ENCODE peak calls at places on chromosomes 5 and 9, in four cellular contexts. H is fibroblast of mammary gland, F is cardiac fibroblast, U is H1. V is an unnamed sample.

GRCh38 chr5:160287378-160288051 is 24.8 kb downstream of the CCNJL start:
- DNase-seq in H (no peak), F (peak), U (peak), V (peak)

GRCh38 chr9:17236147-17236546 is 101.3 kb downstream of the CNTLN start:
- DNase-seq in H (no peak), F (no peak), U (no peak), V (no peak)

GRCh38 chr5:32330126-32330971 is 17.6 kb upstream of the MTMR12 start:
- DNase-seq in H (no peak), F (no peak), U (no peak), V (peak)

GRCh38 chr5:170296935-170297588 is 515 bp downstream of the LCP2 start:
- DNase-seq in H (no peak), F (no peak), U (no peak), V (no peak)

GRCh38 chr5:6718161-6718681 is 5.0 kb downstream of the TENT4A start:
- DNase-seq in H (no peak), F (no peak), U (no peak), V (no peak)

GRCh38 chr9:9612270-9612669 is 1000.5 kb downstream of the PTPRD start:
- DNase-seq in H (no peak), F (no peak), U (no peak), V (no peak)

GRCh38 chr5:77770293-77771005 is 5.7 kb downstream of the TBCA start:
- DNase-seq in H (no peak), F (no peak), U (no peak), V (peak)

GRCh38 chr5:134114886-134115805 is 665 bp downstream of the TCF7 start:
- DNase-seq in H (no peak), F (no peak), U (peak), V (no peak)

GRCh38 chr9:33431420-33431819 is 16.0 kb downstream of the AQP3 start:
- DNase-seq in H (no peak), F (no peak), U (no peak), V (no peak)
- H3K4me3 ChIP-seq in H (no peak), F (no peak), U (no peak), V (no peak)

DNA sequence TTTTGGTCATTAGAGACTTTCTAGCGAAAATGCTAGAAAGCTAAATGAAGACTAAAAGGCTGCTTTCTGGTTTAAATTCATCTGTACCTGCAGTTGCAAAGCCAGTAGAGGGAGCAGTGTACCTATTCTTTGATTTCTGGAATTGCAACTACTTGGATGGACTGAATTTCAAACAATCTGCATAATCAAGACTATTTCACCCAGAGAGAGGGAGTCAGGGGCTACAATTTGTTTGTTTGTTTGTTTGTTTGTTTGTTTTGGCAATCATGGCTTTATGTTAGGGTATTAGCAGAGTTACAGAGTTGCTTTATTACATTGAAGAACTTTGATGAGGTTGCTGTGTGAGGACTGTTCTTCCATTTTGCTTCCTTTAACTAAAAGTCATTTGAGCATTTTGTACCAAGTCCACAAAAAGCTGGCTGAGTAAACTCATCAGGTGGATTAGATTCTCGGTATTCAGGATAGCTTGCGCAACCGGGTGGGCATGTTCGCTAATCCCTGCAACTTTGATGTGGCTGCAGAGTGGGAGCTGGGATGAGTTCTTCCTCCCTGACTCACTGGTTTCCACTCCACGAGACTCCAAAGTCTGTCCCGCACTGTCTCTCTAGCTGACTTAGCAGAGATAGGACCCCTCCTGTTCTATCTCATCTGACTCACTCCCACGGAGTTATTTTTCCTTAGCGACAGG is 80.0 kb upstream of the TUT7 start:
- DNase-seq in H (peak), F (peak), U (no peak), V (peak)
- TF ChIP-seq CTCF in H (peak), F (peak), U (peak), V (peak)

GRCh38 chr5:139470821-139471300 is at the start of gene SMIM33:
- DNase-seq in H (no peak), F (no peak), U (no peak), V (no peak)
- H3K4me3 ChIP-seq in H (no peak), F (no peak), U (no peak), V (no peak)

GRCh38 chr5:169219351-169219750 is 81.6 kb downstream of the SLIT3 start:
- DNase-seq in H (no peak), F (no peak), U (no peak), V (no peak)
- TF ChIP-seq CTCF in H (no peak), F (no peak), U (no peak), V (no peak)

GRCh38 chr5:4700082-4700481 is 440.0 kb upstream of the ADAMTS16 start:
- DNase-seq in H (peak), F (no peak), U (peak), V (peak)
- H3K4me3 ChIP-seq in H (no peak), F (no peak), U (no peak), V (no peak)

GRCh38 chr9:93869863-93870262 is 85.3 kb downstream of the BARX1 start:
- DNase-seq in H (no peak), F (no peak), U (no peak), V (no peak)
- TF ChIP-seq CTCF in H (no peak), F (no peak), U (no peak), V (no peak)

GRCh38 chr5:16759147-16759800 is 142.5 kb upstream of the RETREG1 start:
- DNase-seq in H (no peak), F (no peak), U (no peak), V (no peak)
- H3K4me3 ChIP-seq in H (no peak), F (no peak), U (no peak), V (no peak)

GRCh38 chr5:167554564-167555254 is 736.7 kb upstream of the WWC1 start:
- DNase-seq in H (no peak), F (no peak), U (no peak), V (no peak)

GRCh38 chr5:167552356-167552755 is 739.1 kb upstream of the WWC1 start:
- DNase-seq in H (no peak), F (no peak), U (no peak), V (no peak)

GRCh38 chr5:167555771-167556170 is 735.7 kb upstream of the WWC1 start:
- DNase-seq in H (no peak), F (no peak), U (no peak), V (no peak)
- TF ChIP-seq CTCF in H (no peak), F (no peak), U (no peak), V (no peak)

DNA sequence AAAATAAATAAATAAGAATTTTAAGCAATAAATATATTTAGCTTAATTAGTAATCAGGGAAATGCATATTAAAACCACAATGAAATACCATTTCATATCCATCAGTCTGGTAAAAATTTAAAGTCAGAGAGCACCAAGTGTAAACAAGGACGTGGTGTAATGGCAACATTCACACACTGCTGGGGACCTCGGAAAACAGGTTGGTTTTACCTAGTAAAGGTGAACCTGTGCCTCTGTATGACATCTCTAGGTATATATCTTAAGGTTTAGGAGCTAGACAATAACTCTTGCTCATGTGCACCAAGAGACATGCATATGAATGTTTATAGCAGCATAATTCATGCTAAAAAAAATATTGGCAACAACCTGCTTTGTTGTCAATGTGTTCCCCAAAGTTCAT is 29.7 kb downstream of the FNBP1 start:
- DNase-seq in H (no peak), F (no peak), U (no peak), V (no peak)
- H3K4me3 ChIP-seq in H (no peak), F (no peak), U (no peak), V (no peak)

GRCh38 chr5:26060212-26060611 is 978.2 kb downstream of the CDH9 start:
- DNase-seq in H (no peak), F (no peak), U (no peak), V (no peak)

DNA sequence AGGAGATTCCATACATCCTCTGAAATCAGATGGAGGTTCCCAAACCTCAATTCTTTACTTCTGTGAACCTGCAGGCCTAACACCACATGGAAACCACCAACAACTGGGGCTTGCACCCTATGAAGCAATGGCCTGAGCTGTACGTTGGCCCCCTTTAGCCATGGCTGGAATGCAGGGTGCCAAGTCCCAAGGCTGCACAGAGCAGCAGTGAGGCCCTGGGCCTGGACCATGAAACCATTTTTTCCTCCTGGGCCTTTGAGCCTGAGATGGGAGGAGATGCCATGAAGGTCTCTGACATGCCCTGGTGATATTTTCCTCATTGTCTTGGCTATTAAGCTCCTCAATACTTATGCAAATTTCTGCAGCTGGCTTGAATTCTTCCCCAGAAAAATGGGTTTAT is 983.8 kb downstream of the CDH9 start:
- DNase-seq in H (no peak), F (no peak), U (no peak), V (no peak)
- TF ChIP-seq CTCF in H (no peak), F (no peak), U (no peak), V (no peak)

V was measured in epithelial cell of esophagus.